ENCODE peak calls at places on chromosomes 12 and 14, in six cellular contexts. N is RWPE1; L is NCI-H2171; R is stimulated activated CD8-positive, alpha-beta memory T cell treated with anti-CD3 and anti-CD28 coated beads, Interleukin-15, amount 100 ng/mL, for 1 hour; B is sciatic nerve; W is endothelial cell. U is an unnamed sample.

GRCh38 chr14:81676879-81677278 is 143.2 kb upstream of the SEL1L start:
- DNase-seq in W (no peak), L (no peak), R (no peak), B (no peak), N (no peak), U (no peak)

GRCh38 chr12:6550294-6551062 is 5.4 kb downstream of the IFFO1 start:
- DNase-seq in R (no peak), L (no peak), W (no peak), B (no peak), N (no peak), U (peak)

GRCh38 chr12:65953621-65954020 is 129.3 kb downstream of the HMGA2 start:
- DNase-seq in L (no peak), R (no peak), W (no peak), B (no peak), N (no peak), U (no peak)

GRCh38 chr12:121955258-121956040 is 37.1 kb downstream of the CFAP251 start:
- DNase-seq in R (no peak), L (no peak), W (no peak), N (no peak), B (no peak), U (peak)

GRCh38 chr12:58252914-58253313 is 311.5 kb downstream of the ATP23 start:
- DNase-seq in R (no peak), N (no peak), L (no peak), W (no peak), B (no peak), U (no peak)

GRCh38 chr12:6230321-6231110 is 30.3 kb downstream of the CD9 start:
- DNase-seq in L (no peak), B (peak), R (peak), W (no peak), N (no peak), U (peak)

GRCh38 chr12:50985322-50985721 is 33.0 kb downstream of the HIGD1C start:
- DNase-seq in N (no peak), L (no peak), W (no peak), B (no peak), R (no peak), U (peak)

GRCh38 chr12:95116773-95117172 is 43.4 kb upstream of the NR2C1 start:
- DNase-seq in B (no peak), W (no peak), N (peak), L (no peak), R (no peak), U (no peak)

GRCh38 chr14:94019329-94019728 is 6.8 kb upstream of the OTUB2 start:
- DNase-seq in R (no peak), W (no peak), N (no peak), B (no peak), L (no peak), U (no peak)

GRCh38 chr12:113201187-113202177 is 16.0 kb downstream of the RITA1 start:
- DNase-seq in W (no peak), L (no peak), R (no peak), B (no peak), N (no peak), U (no peak)

GRCh38 chr14:75578099-75578785 is at the start of gene FLVCR2:
- DNase-seq in N (peak), B (peak), L (peak), R (peak), W (peak), U (peak)

GRCh38 chr14:103296987-103297386 is 37.0 kb upstream of the EIF5 start:
- DNase-seq in N (no peak), R (no peak), L (no peak), B (no peak), W (no peak), U (no peak)

GRCh38 chr14:77076118-77076631 is 21.9 kb upstream of the CIPC start:
- DNase-seq in W (peak), B (no peak), R (no peak), L (no peak), N (no peak), U (no peak)

GRCh38 chr12:107967170-107967569 is 161.9 kb upstream of the WSCD2 start:
- DNase-seq in B (no peak), W (no peak), N (no peak), L (no peak), R (no peak), U (no peak)

GRCh38 chr14:88632512-88632911 is 69.7 kb downstream of the ZC3H14 start:
- DNase-seq in W (no peak), N (no peak), L (no peak), R (no peak), B (no peak), U (no peak)

GRCh38 chr12:76032043-76032981 is 736 bp upstream of the PHLDA1 start:
- DNase-seq in W (peak), N (peak), L (no peak), R (no peak), B (peak), U (peak)

GRCh38 chr12:48292030-48292429 is 58.7 kb downstream of the ZNF641 start:
- DNase-seq in R (no peak), L (no peak), W (no peak), N (no peak), B (no peak), U (no peak)

GRCh38 chr12:40032433-40033259 is 73.2 kb downstream of the SLC2A13 start:
- DNase-seq in W (no peak), R (no peak), B (no peak), L (no peak), N (no peak), U (no peak)

GRCh38 chr14:74792249-74793039 is 29.3 kb downstream of the YLPM1 start:
- DNase-seq in W (peak), L (no peak), B (no peak), N (no peak), R (no peak), U (no peak)

GRCh38 chr12:49801141-49802063 is 26.8 kb downstream of the NCKAP5L start:
- DNase-seq in W (no peak), N (no peak), R (no peak), B (peak), L (no peak), U (no peak)